ENCODE peak calls at places on chromosomes 13 and 19, in six cellular contexts. O is HCT116, Y is GM23338, Z is PC-3, M is PC-9, E is GM23248. J is an unnamed sample. For H3K9me2 and H4K20me1, the result is how much of the 10 kb centered on the place peaks cover.

GRCh38 chr13:40341086-40341471 is 325.4 kb downstream of the FOXO1 start:
- DNase-seq in Z (no peak), E (no peak), Y (peak), O (no peak), M (no peak), J (no peak)

GRCh38 chr19:19627716-19628498 is at the start of gene LPAR2:
- DNase-seq in Z (peak), M (peak), E (peak), Y (peak), O (peak), J (peak)

GRCh38 chr13:72431981-72432617 is 295.3 kb downstream of the MZT1 start:
- DNase-seq in E (no peak), Y (peak), O (no peak), M (no peak), Z (no peak), J (no peak)

GRCh38 chr13:95113601-95114000 is 187.7 kb downstream of the ABCC4 start:
- DNase-seq in Y (peak), O (no peak), M (no peak), Z (no peak), E (no peak), J (no peak)

GRCh38 chr13:44843403-44843802 is 145.9 kb downstream of the NUFIP1 start:
- DNase-seq in Y (no peak), O (no peak), E (peak), M (no peak), Z (no peak), J (no peak)

GRCh38 chr19:3387645-3388589 is 21.5 kb downstream of the NFIC start:
- DNase-seq in M (peak), Y (no peak), Z (no peak), E (peak), O (no peak), J (peak)

GRCh38 chr19:52535831-52536800 is 8.6 kb downstream of the ZNF808 start:
- DNase-seq in O (no peak), E (peak), Y (peak), M (no peak), Z (no peak), J (peak)

GRCh38 chr13:43298799-43299198 is 275.4 kb downstream of the DNAJC15 start:
- DNase-seq in E (no peak), Y (no peak), O (no peak), M (no peak), Z (no peak), J (no peak)

GRCh38 chr13:81487151-81487550 is 1146.2 kb upstream of the SPRY2 start:
- DNase-seq in M (no peak), Z (peak), Y (peak), O (peak), E (no peak), J (peak)

GRCh38 chr19:13825489-13826475 is 30.5 kb downstream of the ZSWIM4 start:
- DNase-seq in Z (peak), Y (peak), O (no peak), E (peak), M (no peak), J (peak)

GRCh38 chr13:43030548-43030947 is 7.2 kb downstream of the DNAJC15 start:
- DNase-seq in O (no peak), Z (no peak), Y (no peak), M (no peak), E (no peak), J (no peak)

GRCh38 chr19:10826846-10827245 is 9.2 kb downstream of the TMED1 start:
- DNase-seq in O (no peak), Y (no peak), Z (no peak), E (no peak), M (no peak), J (no peak)

GRCh38 chr19:41311072-41311471 is 1.1 kb downstream of the CCDC97 start:
- DNase-seq in E (peak), M (no peak), Y (no peak), Z (no peak), O (no peak), J (no peak)

GRCh38 chr13:20136781-20137703 is 23.8 kb downstream of the GJA3 start:
- DNase-seq in E (peak), Z (no peak), Y (peak), O (no peak), M (peak), J (peak)

GRCh38 chr13:90882551-90882950 is 464.9 kb upstream of the MIR17HG start:
- DNase-seq in M (no peak), E (no peak), Z (no peak), O (no peak), Y (no peak), J (no peak)

GRCh38 chr13:25881136-25881926 is 170.5 kb downstream of the SHISA2 start:
- DNase-seq in Y (no peak), Z (no peak), O (no peak), E (no peak), M (no peak), J (no peak)

GRCh38 chr13:59490651-59491050 is 673.1 kb downstream of the DIAPH3 start:
- DNase-seq in Z (no peak), O (no peak), Y (no peak), M (no peak), E (no peak), J (no peak)

DNA sequence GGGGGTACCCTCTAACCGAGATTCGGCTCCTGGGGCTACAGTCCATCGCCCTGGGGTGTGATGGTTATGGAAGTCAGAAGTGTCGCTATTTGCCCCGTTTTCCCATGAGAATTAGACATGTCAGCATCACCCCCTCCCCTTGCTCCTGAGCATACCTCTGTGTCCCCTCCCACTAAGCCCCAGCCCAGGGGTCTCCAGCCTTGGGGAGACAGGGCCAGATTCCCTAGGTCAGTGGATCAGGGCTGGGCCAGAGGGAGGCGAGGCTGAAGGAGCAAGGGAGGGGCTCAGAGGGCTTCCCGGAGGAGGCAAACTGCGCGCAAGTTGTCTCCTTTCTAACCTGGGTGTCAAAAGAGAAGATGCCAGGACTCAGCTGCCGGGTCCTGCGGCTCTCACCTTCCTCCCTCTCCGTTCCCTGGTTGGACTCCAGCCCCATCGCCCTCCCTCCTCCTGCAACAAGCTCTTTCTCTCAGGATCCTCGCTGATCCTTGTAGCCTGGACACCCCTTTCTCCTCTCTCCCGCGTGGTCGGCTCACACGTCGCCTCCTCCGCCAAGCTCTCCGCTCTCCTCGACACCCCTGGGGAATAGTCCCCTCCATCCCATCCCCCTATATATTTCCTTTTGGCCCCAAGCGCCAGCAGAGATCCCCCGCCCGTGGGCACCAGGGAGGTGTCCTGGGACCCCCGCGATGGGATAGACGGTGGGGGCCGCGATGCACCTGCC is 459 bp upstream of the TMEM59L start:
- DNase-seq in Z (no peak), M (no peak), E (no peak), Y (peak), O (no peak), J (no peak)
- TF ChIP-seq EZH2 in Z (peak), M (peak), E (peak), Y (peak), O (no peak), J (no peak)

DNA sequence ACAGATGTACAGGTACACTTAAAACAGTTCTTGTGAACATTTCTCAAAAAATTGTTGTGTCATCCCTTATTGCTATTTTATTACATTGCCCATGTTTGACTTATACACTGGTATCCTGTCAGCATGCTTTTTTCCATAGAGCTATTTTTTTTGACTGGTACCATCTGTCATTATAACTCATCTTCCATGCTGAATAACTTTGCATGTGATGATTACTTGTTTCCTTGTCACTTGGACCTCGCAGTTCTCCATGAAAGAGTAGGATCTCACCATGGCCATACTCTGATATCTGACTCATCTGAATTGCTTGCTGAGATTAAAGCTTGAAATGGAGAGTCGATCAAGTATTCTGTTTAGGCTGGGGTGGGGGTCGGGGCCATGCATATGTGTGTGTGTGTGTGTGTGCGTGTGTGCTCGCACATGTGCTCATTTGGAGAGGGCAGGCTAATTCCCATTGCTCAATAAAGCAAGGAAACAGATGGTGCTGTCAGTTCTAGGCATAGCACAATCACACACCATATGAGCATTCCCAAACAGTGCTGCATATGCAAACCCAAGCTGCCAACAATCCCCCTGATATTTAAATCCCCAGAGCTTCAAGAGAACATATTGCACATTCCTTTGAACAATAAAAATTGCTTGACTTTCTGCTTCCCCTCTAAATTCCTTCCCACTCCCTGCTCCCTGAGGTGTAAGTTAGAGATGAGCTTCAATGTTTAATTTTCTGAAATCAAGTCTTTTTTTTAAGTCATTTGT is 62.9 kb downstream of the NHLRC3 start:
- DNase-seq in E (no peak), M (no peak), Z (no peak), O (no peak), Y (no peak), J (no peak)
- H3K9me2 ChIP-seq in E (under half), M (under half), Z (under half), O (under half), Y (under half), J (under half)

GRCh38 chr19:1855828-1856255 is 7.5 kb downstream of the KLF16 start:
- DNase-seq in M (no peak), O (no peak), Z (no peak), Y (no peak), E (peak), J (no peak)
- H4K20me1 ChIP-seq in M (under half), O (under half), Z (under half), Y (under half), E (under half), J (under half)

GRCh38 chr19:29724102-29724641 is 9.1 kb upstream of the C19orf12 start:
- DNase-seq in M (no peak), O (no peak), E (peak), Y (peak), Z (no peak), J (peak)
- TF ChIP-seq EZH2 in M (no peak), O (no peak), E (peak), Y (no peak), Z (no peak), J (no peak)

GRCh38 chr19:15115762-15116615 is 8.8 kb downstream of the SYDE1 start:
- DNase-seq in M (no peak), O (no peak), Z (no peak), E (no peak), Y (no peak), J (no peak)
- H3K9me2 ChIP-seq in M (under half), O (under half), Z (under half), E (under half), Y (under half), J (under half)

GRCh38 chr13:32298695-32299094 is 16.5 kb downstream of the ZAR1L start:
- DNase-seq in O (no peak), Z (no peak), Y (no peak), E (no peak), M (no peak), J (no peak)

GRCh38 chr13:32300920-32301319 is 14.2 kb downstream of the ZAR1L start:
- DNase-seq in Y (no peak), E (no peak), O (no peak), M (no peak), Z (no peak), J (no peak)

GRCh38 chr13:32302461-32302860 is 12.7 kb downstream of the ZAR1L start:
- DNase-seq in O (no peak), Y (no peak), M (no peak), Z (peak), E (no peak), J (no peak)

GRCh38 chr13:32300406-32300805 is 14.8 kb downstream of the ZAR1L start:
- DNase-seq in O (no peak), Z (no peak), E (no peak), M (no peak), Y (no peak), J (no peak)

GRCh38 chr13:32299893-32300292 is 15.3 kb downstream of the ZAR1L start:
- DNase-seq in Y (no peak), M (no peak), Z (no peak), E (no peak), O (no peak), J (no peak)
- H4K20me1 ChIP-seq in Y (under half), M (under half), Z (under half), E (under half), O (under half), J (under half)

GRCh38 chr19:45380107-45380506 is 9.7 kb upstream of the ERCC2 start:
- DNase-seq in E (no peak), O (no peak), Z (no peak), M (no peak), Y (no peak), J (no peak)

GRCh38 chr19:45382426-45382825 is 12.1 kb upstream of the ERCC2 start:
- DNase-seq in Z (no peak), Y (no peak), O (no peak), E (no peak), M (no peak), J (no peak)

GRCh38 chr19:45391346-45391745 is 13.5 kb downstream of the PPP1R13L start:
- DNase-seq in Y (peak), O (no peak), M (no peak), E (peak), Z (peak), J (no peak)

GRCh38 chr19:45385392-45386221 is 15.2 kb upstream of the ERCC2 start:
- DNase-seq in M (no peak), Z (no peak), Y (peak), E (peak), O (no peak), J (no peak)
- TF ChIP-seq EZH2 in M (no peak), Z (no peak), Y (no peak), E (no peak), O (no peak), J (no peak)